ENCODE peak calls at places on chromosomes 7 and 10, in six cellular contexts. F is KG1; M is NB4; S is endothelial cell of umbilical vein; N is stimulated activated naive CD4-positive, alpha-beta T cell treated with Interleukin-2 at 50 U/mL for 16 hours; U is activated CD4-positive, CD25-positive, alpha-beta regulatory T cell treated with anti-CD3 and anti-CD28 coated beads, Interleukin-2, amount 50 U/mL, for 72 hours. Q is an unnamed sample.

GRCh38 chr10:29005988-29006387 is 282.9 kb upstream of the LYZL1 start:
- DNase-seq in F (no peak), M (no peak), S (no peak), N (no peak), U (no peak), Q (no peak)

GRCh38 chr7:143345428-143345900 is 17.0 kb downstream of the FAM131B start:
- DNase-seq in F (no peak), M (peak; percentile 66), S (peak; percentile 55), N (peak; percentile 52), U (peak; percentile 54), Q (no peak)

GRCh38 chr7:94440460-94441039 is 45.9 kb downstream of the COL1A2 start:
- DNase-seq in F (no peak), M (no peak), S (no peak), N (no peak), U (no peak), Q (no peak)

GRCh38 chr10:77798940-77799339 is 127.6 kb downstream of the DLG5 start:
- DNase-seq in F (no peak), M (no peak), S (no peak), N (no peak), U (no peak), Q (no peak)

GRCh38 chr10:77520290-77520689 is 117.3 kb downstream of the KCNMA1 start:
- DNase-seq in F (no peak), M (no peak), S (no peak), N (no peak), U (no peak), Q (no peak)

GRCh38 chr7:44912775-44913347 is 27.5 kb upstream of the PURB start:
- DNase-seq in F (no peak), M (no peak), S (no peak), N (no peak), U (no peak), Q (no peak)

GRCh38 chr10:79069325-79070090 is 742 bp downstream of the ZMIZ1 start:
- DNase-seq in F (no peak), M (peak; percentile 69), S (peak; percentile 63), N (peak; percentile 38), U (peak; percentile 59), Q (no peak)

GRCh38 chr7:24455813-24456525 is 117.3 kb upstream of the PALS2 start:
- DNase-seq in F (no peak), M (no peak), S (no peak), N (no peak), U (no peak), Q (no peak)

GRCh38 chr10:73810358-73810734 is 1.1 kb downstream of the NDST2 start:
- DNase-seq in F (no peak), M (no peak), S (no peak), N (no peak), U (no peak), Q (no peak)

GRCh38 chr7:103636153-103636552 is 190.1 kb upstream of the SLC26A5 start:
- DNase-seq in F (no peak), M (peak; percentile 10), S (peak; percentile 21), N (no peak), U (no peak), Q (no peak)

GRCh38 chr10:46033602-46034011 is 3.2 kb upstream of the NCOA4 start:
- DNase-seq in F (no peak), M (peak; percentile 79), S (peak; percentile 79), N (no peak), U (no peak), Q (no peak)

GRCh38 chr7:40655426-40655825 is 520.6 kb downstream of the SUGCT start:
- DNase-seq in F (no peak), M (no peak), S (no peak), N (no peak), U (no peak), Q (no peak)

GRCh38 chr7:47571355-47572100 is 10.4 kb downstream of the TNS3 start:
- DNase-seq in F (peak; percentile 74), M (peak; percentile 47), S (no peak), N (no peak), U (no peak), Q (no peak)

GRCh38 chr7:71868797-71869196 is 543.3 kb downstream of the CALN1 start:
- DNase-seq in F (peak; percentile 34), M (peak; percentile 77), S (no peak), N (no peak), U (no peak), Q (no peak)

GRCh38 chr10:63819753-63820347 is 298.6 kb downstream of the REEP3 start:
- DNase-seq in F (peak; percentile 38), M (peak; percentile 37), S (peak; percentile 78), N (no peak), U (no peak), Q (peak; percentile 49)

GRCh38 chr10:8168836-8169235 is 114.3 kb downstream of the GATA3 start:
- DNase-seq in F (no peak), M (no peak), S (no peak), N (no peak), U (no peak), Q (no peak)

GRCh38 chr7:42736931-42737330 is 174.9 kb downstream of the C7orf25 start:
- DNase-seq in F (no peak), M (no peak), S (no peak), N (no peak), U (no peak), Q (no peak)

GRCh38 chr7:142632291-142633134 is 116.8 kb upstream of the PRSS1 start:
- DNase-seq in F (peak; percentile 24), M (peak; percentile 73), S (peak; percentile 74), N (peak; percentile 19), U (peak; percentile 45), Q (peak; percentile 26)

GRCh38 chr10:130493021-130493420 is 356.8 kb downstream of the GLRX3 start:
- DNase-seq in F (no peak), M (no peak), S (no peak), N (no peak), U (no peak), Q (no peak)

GRCh38 chr7:127751723-127752448 is 99.9 kb downstream of the SND1 start:
- DNase-seq in F (no peak), M (no peak), S (no peak), N (no peak), U (no peak), Q (no peak)

GRCh38 chr7:83806538-83806937 is 157.6 kb upstream of the SEMA3E start:
- DNase-seq in F (no peak), M (no peak), S (no peak), N (no peak), U (no peak), Q (no peak)

GRCh38 chr7:147894271-147894670 is 696.3 kb upstream of the C7orf33 start:
- DNase-seq in F (no peak), M (no peak), S (no peak), N (no peak), U (no peak), Q (no peak)

GRCh38 chr7:119733480-119733879 is 539.5 kb upstream of the KCND2 start:
- DNase-seq in F (no peak), M (no peak), S (peak; percentile 52), N (no peak), U (no peak), Q (peak; percentile 45)

GRCh38 chr10:95536017-95536416 is 25.2 kb downstream of the SORBS1 start:
- DNase-seq in F (no peak), M (no peak), S (peak; percentile 74), N (no peak), U (no peak), Q (no peak)

GRCh38 chr7:16721541-16721940 is 32.0 kb upstream of the TSPAN13 start:
- DNase-seq in F (no peak), M (no peak), S (no peak), N (no peak), U (no peak), Q (no peak)

GRCh38 chr10:19845963-19846362 is 29.7 kb downstream of the PLXDC2 start:
- DNase-seq in F (no peak), M (no peak), S (no peak), N (no peak), U (no peak), Q (peak; percentile 7)

GRCh38 chr10:29386347-29386999 is 97.6 kb downstream of the LYZL1 start:
- DNase-seq in F (no peak), M (peak; percentile 21), S (peak; percentile 43), N (peak; percentile 2), U (no peak), Q (no peak)

GRCh38 chr10:104321716-104322415 is 16.4 kb downstream of the ITPRIP start:
- DNase-seq in F (no peak), M (peak; percentile 34), S (no peak), N (no peak), U (no peak), Q (no peak)

GRCh38 chr7:79046061-79046460 is 407.4 kb downstream of the MAGI2 start:
- DNase-seq in F (no peak), M (peak; percentile 11), S (no peak), N (no peak), U (no peak), Q (no peak)

GRCh38 chr7:70907594-70907993 is 224.3 kb upstream of the GALNT17 start:
- DNase-seq in F (no peak), M (no peak), S (no peak), N (no peak), U (no peak), Q (no peak)

GRCh38 chr7:23938937-23939552 is 229.0 kb downstream of the STK31 start:
- DNase-seq in F (no peak), M (peak; percentile 54), S (no peak), N (no peak), U (no peak), Q (no peak)

GRCh38 chr10:86229811-86230409 is 136.7 kb downstream of the GRID1 start:
- DNase-seq in F (no peak), M (no peak), S (no peak), N (no peak), U (no peak), Q (no peak)

GRCh38 chr10:71045188-71045841 is 156.9 kb upstream of the PCBD1 start:
- DNase-seq in F (peak; percentile 51), M (peak; percentile 59), S (no peak), N (no peak), U (no peak), Q (no peak)

GRCh38 chr7:1526271-1526754 is 4.2 kb upstream of the MAFK start:
- DNase-seq in F (no peak), M (no peak), S (no peak), N (no peak), U (no peak), Q (no peak)

GRCh38 chr7:92667816-92668540 is 77.8 kb upstream of the FAM133B start:
- DNase-seq in F (no peak), M (no peak), S (no peak), N (no peak), U (no peak), Q (no peak)

GRCh38 chr10:118447478-118447877 is 105.4 kb upstream of the FAM204A start:
- DNase-seq in F (no peak), M (no peak), S (no peak), N (no peak), U (no peak), Q (no peak)